ENCODE peak calls at places on chromosomes 11 and 22, in eight cellular contexts. L is H9, D is DND-41, W is MM.1S, K is fibroblast of lung, E is OCI-LY7, V is hepatocyte, G is mammary epithelial cell. A is an unnamed sample.

GRCh38 chr11:48101044-48101733 is 115.4 kb upstream of the OR4B1 start:
- DNase-seq in E (no peak), L (no peak), K (peak; percentile 21), W (no peak), D (no peak), G (no peak), V (no peak), A (peak; percentile 56)

GRCh38 chr22:49185312-49185969 is 642.2 kb downstream of the BRD1 start:
- DNase-seq in E (no peak), W (no peak), L (no peak), K (no peak), D (no peak), V (peak; percentile 40), G (no peak), A (no peak)

GRCh38 chr22:22684605-22685561 is 40.5 kb downstream of the GGTLC2 start:
- DNase-seq in L (peak; percentile 67), G (no peak), V (peak; percentile 69), E (peak; percentile 86), D (peak; percentile 35), W (peak; percentile 87), K (peak; percentile 47), A (peak; percentile 91)

GRCh38 chr11:34492806-34493414 is 20.7 kb downstream of the ELF5 start:
- DNase-seq in G (peak; percentile 47), L (peak; percentile 44), E (peak; percentile 67), D (peak; percentile 50), V (peak; percentile 78), W (peak; percentile 60), K (peak; percentile 48), A (peak; percentile 84)

GRCh38 chr11:64726211-64726641 is 3.2 kb upstream of the NRXN2 start:
- DNase-seq in W (no peak), V (no peak), E (no peak), D (no peak), G (no peak), K (no peak), L (peak; percentile 53), A (no peak)

GRCh38 chr11:114040706-114041211 is 18.8 kb upstream of the ZBTB16 start:
- DNase-seq in D (no peak), V (peak; percentile 84), E (no peak), W (no peak), K (peak; percentile 3), G (peak; percentile 20), L (no peak), A (no peak)

GRCh38 chr11:75879737-75880136 is 64.7 kb downstream of the UVRAG start:
- DNase-seq in G (no peak), D (no peak), K (no peak), W (no peak), L (no peak), E (no peak), V (no peak), A (no peak)

GRCh38 chr11:119741369-119742262 is 12.6 kb upstream of the NECTIN1 start:
- DNase-seq in V (peak; percentile 62), L (peak; percentile 74), W (peak; percentile 58), G (no peak), E (peak; percentile 50), K (no peak), D (peak; percentile 48), A (peak; percentile 65)

GRCh38 chr11:111329306-111330204 is 31.2 kb downstream of the POU2AF3 start:
- DNase-seq in K (no peak), V (no peak), D (no peak), G (no peak), E (no peak), L (no peak), W (no peak), A (peak; percentile 99)

GRCh38 chr11:64838600-64839334 is 5.7 kb downstream of the CDC42BPG start:
- DNase-seq in W (no peak), V (no peak), L (no peak), E (no peak), G (no peak), D (no peak), K (no peak), A (no peak)

GRCh38 chr11:72232260-72233055 is 7.9 kb downstream of the INPPL1 start:
- DNase-seq in G (no peak), D (no peak), K (no peak), W (no peak), L (no peak), V (no peak), E (no peak), A (no peak)

GRCh38 chr22:30253205-30253852 is 6.8 kb upstream of the LIF start:
- DNase-seq in E (no peak), K (peak; percentile 77), V (peak; percentile 77), W (no peak), D (peak; percentile 44), L (no peak), G (no peak), A (no peak)

GRCh38 chr22:33271390-33272161 is 213.4 kb upstream of the SYN3 start:
- DNase-seq in D (no peak), E (peak; percentile 99), K (peak; percentile 54), L (no peak), W (no peak), V (no peak), G (no peak), A (peak; percentile 94)

GRCh38 chr11:98036810-98037209 is 983.9 kb upstream of the CNTN5 start:
- DNase-seq in L (no peak), D (no peak), E (no peak), G (no peak), K (no peak), W (no peak), V (no peak), A (no peak)

GRCh38 chr22:35785181-35785923 is 67.7 kb downstream of the APOL5 start:
- DNase-seq in D (no peak), V (no peak), W (no peak), G (peak; percentile 10), K (peak; percentile 59), E (no peak), L (no peak), A (no peak)
- H3K79me2 ChIP-seq in D (no peaks in the 10 kb centered on the region), V (peaks cover 93% of the 10 kb centered on the region), W (peaks cover 3% of the 10 kb centered on the region), G (peaks cover 92% of the 10 kb centered on the region), K (peaks cover 61% of the 10 kb centered on the region), E (no peaks in the 10 kb centered on the region), L (no peaks in the 10 kb centered on the region), A (no peaks in the 10 kb centered on the region)

GRCh38 chr22:36377022-36377631 is 10.6 kb downstream of the MYH9 start:
- DNase-seq in G (no peak), W (peak; percentile 81), K (no peak), V (no peak), D (peak; percentile 30), L (no peak), E (peak; percentile 86), A (no peak)

GRCh38 chr22:36379593-36380361 is 8.0 kb downstream of the MYH9 start:
- DNase-seq in L (no peak), E (no peak), G (peak; percentile 52), W (peak; percentile 22), D (no peak), K (peak; percentile 64), V (peak; percentile 13), A (no peak)

GRCh38 chr22:36376265-36376664 is 11.5 kb downstream of the MYH9 start:
- DNase-seq in L (no peak), D (no peak), W (no peak), V (no peak), G (no peak), K (no peak), E (no peak), A (no peak)

GRCh38 chr22:36375071-36375980 is 12.4 kb downstream of the MYH9 start:
- DNase-seq in D (no peak), L (no peak), G (no peak), V (no peak), K (no peak), W (no peak), E (no peak), A (no peak)

DNA sequence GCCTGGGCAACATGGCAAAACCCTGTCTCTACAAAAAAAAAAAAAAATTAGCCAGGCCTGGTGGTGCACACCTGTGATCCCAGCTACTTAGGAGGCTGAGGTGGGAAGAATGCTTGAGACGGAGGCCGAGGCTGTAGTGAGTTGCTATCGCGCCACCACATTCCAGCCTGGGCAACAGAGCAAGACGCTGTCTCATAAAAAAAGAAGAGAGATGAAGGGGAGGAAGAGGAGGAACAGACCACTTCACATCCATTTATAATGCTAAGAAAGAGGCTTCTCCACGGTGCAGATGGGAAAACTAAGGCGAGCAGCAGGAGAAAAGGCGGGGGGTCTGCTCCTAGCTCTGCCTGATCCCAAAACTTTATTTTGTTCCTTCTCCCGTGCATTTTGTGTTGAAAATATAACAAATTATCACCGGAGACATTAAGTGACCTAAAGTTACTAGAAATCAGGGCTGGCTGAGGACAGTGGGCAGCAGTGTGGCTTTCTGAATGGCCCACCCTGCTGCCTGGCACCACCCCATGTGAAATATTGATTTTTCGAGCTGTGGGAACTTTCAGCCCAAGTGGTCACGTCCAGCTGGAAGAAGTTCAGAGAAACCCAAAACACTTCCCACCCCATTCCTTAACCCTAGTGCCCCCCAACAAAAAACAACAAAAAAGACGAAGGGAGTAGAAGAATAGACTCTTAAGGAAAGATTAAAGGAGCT is 9.5 kb downstream of the MYH9 start:
- DNase-seq in D (no peak), V (no peak), L (no peak), K (no peak), E (no peak), W (no peak), G (no peak), A (no peak)
- H4K20me1 ChIP-seq in D (peaks cover 75% of the 10 kb centered on the region), V (peaks cover 87% of the 10 kb centered on the region), L (no peaks in the 10 kb centered on the region), K (peaks cover 17% of the 10 kb centered on the region), E (peaks cover 16% of the 10 kb centered on the region), W (peaks cover 36% of the 10 kb centered on the region), G (peaks cover 31% of the 10 kb centered on the region), A (peaks cover 22% of the 10 kb centered on the region)

DNA sequence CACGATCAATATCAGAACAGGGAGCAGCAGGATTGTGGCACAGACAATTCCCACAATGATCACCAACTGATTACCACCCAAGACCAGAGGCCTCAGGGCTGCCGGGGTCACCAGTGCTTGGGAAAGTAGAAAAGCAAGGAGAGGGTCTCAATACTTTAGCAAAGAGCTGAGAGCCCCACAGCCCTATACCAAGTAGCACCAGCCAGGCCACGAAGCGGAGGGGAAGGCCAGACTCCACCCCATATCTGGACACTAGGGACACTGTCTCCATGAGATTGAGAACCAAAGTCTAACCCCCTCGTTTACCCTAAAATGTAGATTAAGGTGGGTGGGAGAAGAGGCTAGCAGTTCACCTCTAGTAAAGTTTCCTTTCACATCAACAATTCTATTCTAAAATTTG is 24.1 kb upstream of the SCN2B start:
- DNase-seq in W (no peak), E (no peak), G (no peak), V (no peak), D (no peak), K (no peak), L (no peak), A (no peak)
- H3K4me1 ChIP-seq in W (no peaks in the 10 kb centered on the region), E (no peaks in the 10 kb centered on the region), G (peaks cover 7% of the 10 kb centered on the region), V (peaks cover 33% of the 10 kb centered on the region), D (peaks cover 19% of the 10 kb centered on the region), K (no peaks in the 10 kb centered on the region), L (no peaks in the 10 kb centered on the region), A (peaks cover 23% of the 10 kb centered on the region)

GRCh38 chr11:62880803-62881578 is at the start of gene SLC3A2:
- DNase-seq in K (peak; percentile 83), E (peak; percentile 89), W (peak; percentile 93), V (peak; percentile 96), L (peak; percentile 92), G (peak; percentile 88), D (peak; percentile 91), A (peak; percentile 94)

GRCh38 chr11:62881579-62882427 is 1.1 kb downstream of the SLC3A2 start:
- DNase-seq in K (peak; percentile 95), W (peak; percentile 93), E (peak; percentile 93), V (peak; percentile 98), L (no peak), D (peak; percentile 98), G (peak; percentile 96), A (peak; percentile 84)

GRCh38 chr11:62880231-62880802 is 379 bp upstream of the SLC3A2 start:
- DNase-seq in D (no peak), G (peak; percentile 78), E (peak; percentile 28), V (peak; percentile 66), L (no peak), K (peak; percentile 86), W (no peak), A (peak; percentile 66)

GRCh38 chr11:62879150-62879549 is 1.5 kb upstream of the SLC3A2 start:
- DNase-seq in L (no peak), E (no peak), K (no peak), W (no peak), V (no peak), G (no peak), D (no peak), A (peak; percentile 39)

GRCh38 chr11:62879554-62879953 is 1.1 kb upstream of the SLC3A2 start:
- DNase-seq in L (peak; percentile 48), W (no peak), V (no peak), K (no peak), G (no peak), D (no peak), E (no peak), A (peak; percentile 38)
- H3K79me2 ChIP-seq in L (peaks cover 7% of the 10 kb centered on the region), W (peaks cover 49% of the 10 kb centered on the region), V (peaks cover 58% of the 10 kb centered on the region), K (peaks cover 36% of the 10 kb centered on the region), G (peaks cover 45% of the 10 kb centered on the region), D (peaks cover 72% of the 10 kb centered on the region), E (peaks cover 74% of the 10 kb centered on the region), A (peaks cover 42% of the 10 kb centered on the region)